ENCODE peak calls at places on chromosome 18, in eight cellular contexts. M, V, O, U, Q, C, G and X are unnamed samples.

GRCh38 chr18:44723973-44724778 is 43.5 kb downstream of the SETBP1 start:
- DNase-seq in M (no peak), V (peak; percentile 3), O (no peak), U (no peak), Q (no peak), C (no peak), G (no peak), X (no peak)

GRCh38 chr18:23827681-23828080 is 138.4 kb downstream of the LAMA3 start:
- DNase-seq in M (no peak), V (no peak), O (no peak), U (no peak), Q (no peak), C (no peak), G (no peak), X (no peak)

GRCh38 chr18:78683191-78684010 is 296.2 kb upstream of the SALL3 start:
- DNase-seq in M (no peak), V (no peak), O (no peak), U (no peak), Q (no peak), C (no peak), G (no peak), X (no peak)

GRCh38 chr18:3972291-3972985 is 482.7 kb downstream of the DLGAP1 start:
- DNase-seq in M (no peak), V (no peak), O (no peak), U (no peak), Q (peak; percentile 12), C (no peak), G (no peak), X (no peak)

GRCh38 chr18:9643549-9643948 is 29.2 kb upstream of the PPP4R1 start:
- DNase-seq in M (peak; percentile 83), V (no peak), O (no peak), U (no peak), Q (peak; percentile 95), C (no peak), G (peak; percentile 83), X (peak; percentile 79)

GRCh38 chr18:404061-404460 is 96.4 kb downstream of the COLEC12 start:
- DNase-seq in M (no peak), V (no peak), O (no peak), U (no peak), Q (no peak), C (no peak), G (no peak), X (no peak)

GRCh38 chr18:4453712-4454547 is 1.2 kb downstream of the DLGAP1 start:
- DNase-seq in M (no peak), V (no peak), O (no peak), U (no peak), Q (no peak), C (peak; percentile 48), G (no peak), X (no peak)

GRCh38 chr18:63708650-63709049 is 5.9 kb downstream of the SERPINB11 start:
- DNase-seq in M (no peak), V (peak; percentile 11), O (no peak), U (no peak), Q (peak; percentile 95), C (no peak), G (no peak), X (peak; percentile 29)

GRCh38 chr18:55351220-55351619 is 236.8 kb downstream of the TCF4 start:
- DNase-seq in M (no peak), V (no peak), O (no peak), U (no peak), Q (no peak), C (no peak), G (no peak), X (no peak)

GRCh38 chr18:3380384-3380961 is 69.5 kb upstream of the TGIF1 start:
- DNase-seq in M (no peak), V (peak; percentile 14), O (no peak), U (no peak), Q (no peak), C (no peak), G (no peak), X (no peak)

GRCh38 chr18:57073516-57074187 is 73.2 kb upstream of the BOD1L2 start:
- DNase-seq in M (no peak), V (no peak), O (no peak), U (no peak), Q (no peak), C (no peak), G (no peak), X (no peak)

GRCh38 chr18:5237083-5237722 is 40.1 kb upstream of the AKAIN1 start:
- DNase-seq in M (no peak), V (no peak), O (no peak), U (no peak), Q (no peak), C (no peak), G (no peak), X (peak; percentile 37)

GRCh38 chr18:37574113-37574512 is 8.5 kb upstream of the CELF4 start:
- DNase-seq in M (no peak), V (no peak), O (no peak), U (no peak), Q (no peak), C (no peak), G (no peak), X (no peak)

GRCh38 chr18:28204154-28204553 is 27.2 kb upstream of the CDH2 start:
- DNase-seq in M (no peak), V (no peak), O (no peak), U (no peak), Q (peak; percentile 94), C (no peak), G (peak; percentile 54), X (peak; percentile 45)

GRCh38 chr18:65753520-65753919 is 2.7 kb downstream of the CDH7 start:
- DNase-seq in M (peak; percentile 18), V (peak; percentile 91), O (no peak), U (no peak), Q (no peak), C (no peak), G (peak; percentile 38), X (no peak)

GRCh38 chr18:74596959-74597661 is 560 bp upstream of the ZNF407 start:
- DNase-seq in M (peak; percentile 38), V (peak; percentile 83), O (peak; percentile 79), U (peak; percentile 52), Q (no peak), C (peak; percentile 85), G (peak; percentile 52), X (peak; percentile 65)

GRCh38 chr18:26175481-26175880 is 41.8 kb downstream of the PSMA8 start:
- DNase-seq in M (no peak), V (no peak), O (no peak), U (no peak), Q (no peak), C (no peak), G (no peak), X (no peak)

GRCh38 chr18:371616-371998 is 103.8 kb upstream of the THOC1 start:
- DNase-seq in M (no peak), V (no peak), O (no peak), U (no peak), Q (no peak), C (no peak), G (no peak), X (no peak)

GRCh38 chr18:12843420-12844346 is 40.4 kb downstream of the PTPN2 start:
- DNase-seq in M (no peak), V (no peak), O (no peak), U (no peak), Q (no peak), C (no peak), G (no peak), X (no peak)

GRCh38 chr18:6613581-6613980 is 115.9 kb upstream of the ARHGAP28 start:
- DNase-seq in M (no peak), V (no peak), O (no peak), U (no peak), Q (no peak), C (no peak), G (no peak), X (no peak)

GRCh38 chr18:51398104-51398503 is 200.6 kb upstream of the MEX3C start:
- DNase-seq in M (no peak), V (no peak), O (no peak), U (no peak), Q (no peak), C (no peak), G (no peak), X (no peak)

GRCh38 chr18:79596451-79597175 is 83.0 kb upstream of the CTDP1 start:
- DNase-seq in M (no peak), V (no peak), O (no peak), U (no peak), Q (no peak), C (no peak), G (no peak), X (no peak)

GRCh38 chr18:25737710-25738251 is 352.6 kb downstream of the SS18 start:
- DNase-seq in M (no peak), V (no peak), O (no peak), U (no peak), Q (peak; percentile 49), C (no peak), G (no peak), X (peak; percentile 46)

GRCh38 chr18:58148954-58149471 is 105.0 kb downstream of the NEDD4L start:
- DNase-seq in M (no peak), V (no peak), O (no peak), U (no peak), Q (no peak), C (no peak), G (no peak), X (no peak)

GRCh38 chr18:42969366-42969765 is 146.1 kb downstream of the RIT2 start:
- DNase-seq in M (no peak), V (no peak), O (no peak), U (no peak), Q (no peak), C (no peak), G (no peak), X (no peak)

GRCh38 chr18:46683252-46683651 is 26.2 kb upstream of the LOXHD1 start:
- DNase-seq in M (no peak), V (no peak), O (no peak), U (no peak), Q (no peak), C (no peak), G (no peak), X (no peak)

GRCh38 chr18:13375302-13376255 is 157.0 kb downstream of the LDLRAD4 start:
- DNase-seq in M (no peak), V (no peak), O (peak; percentile 80), U (peak; percentile 48), Q (peak; percentile 35), C (no peak), G (peak; percentile 26), X (peak; percentile 91)

GRCh38 chr18:56327171-56327885 is 311.1 kb downstream of the TXNL1 start:
- DNase-seq in M (no peak), V (no peak), O (no peak), U (no peak), Q (peak; percentile 17), C (no peak), G (no peak), X (peak; percentile 14)

GRCh38 chr18:10971717-10972116 is 177.7 kb downstream of the PIEZO2 start:
- DNase-seq in M (no peak), V (no peak), O (no peak), U (no peak), Q (no peak), C (no peak), G (no peak), X (no peak)

GRCh38 chr18:9701604-9702324 is 6.3 kb upstream of the RAB31 start:
- DNase-seq in M (no peak), V (no peak), O (no peak), U (no peak), Q (no peak), C (no peak), G (no peak), X (no peak)

GRCh38 chr18:3159830-3160229 is 59.9 kb downstream of the MYOM1 start:
- DNase-seq in M (no peak), V (no peak), O (no peak), U (no peak), Q (no peak), C (no peak), G (no peak), X (no peak)

GRCh38 chr18:5628512-5629255 is 84.9 kb upstream of the EPB41L3 start:
- DNase-seq in M (peak; percentile 54), V (no peak), O (peak; percentile 6), U (no peak), Q (no peak), C (peak; percentile 94), G (peak; percentile 41), X (peak; percentile 47)

GRCh38 chr18:49061239-49061905 is 110.6 kb upstream of the SMAD7 start:
- DNase-seq in M (no peak), V (no peak), O (no peak), U (no peak), Q (no peak), C (no peak), G (no peak), X (no peak)

GRCh38 chr18:22128954-22129353 is 40.4 kb upstream of the GATA6 start:
- DNase-seq in M (no peak), V (no peak), O (no peak), U (no peak), Q (no peak), C (no peak), G (no peak), X (no peak)